ENCODE peak calls at places on chromosome 13, in six cellular contexts. H is GM12892, R is H1, P is vagina, B is upper lobe of left lung, S is A549. W is an unnamed sample.

GRCh38 chr13:98889419-98890079 is 88.3 kb downstream of the DOCK9 start:
- DNase-seq in H (no peak), R (no peak), P (no peak), B (no peak), S (no peak), W (no peak)

GRCh38 chr13:108176685-108177274 is 38.6 kb downstream of the LIG4 start:
- DNase-seq in H (no peak), R (peak; percentile 81), P (no peak), B (no peak), S (peak; percentile 8), W (peak; percentile 45)

GRCh38 chr13:113947321-113948033 is 26.4 kb downstream of the C13orf46 start:
- DNase-seq in H (no peak), R (no peak), P (no peak), B (peak; percentile 50), S (no peak), W (no peak)

GRCh38 chr13:80337011-80337688 is 3.8 kb downstream of the SPRY2 start:
- DNase-seq in H (no peak), R (no peak), P (no peak), B (peak; percentile 73), S (no peak), W (no peak)

GRCh38 chr13:31860002-31860401 is 120.7 kb downstream of the RXFP2 start:
- DNase-seq in H (no peak), R (no peak), P (no peak), B (no peak), S (no peak), W (no peak)

GRCh38 chr13:84131249-84131648 is 249.0 kb upstream of the SLITRK1 start:
- DNase-seq in H (no peak), R (no peak), P (no peak), B (no peak), S (no peak), W (no peak)

GRCh38 chr13:73254827-73255226 is 196.0 kb downstream of the KLF5 start:
- DNase-seq in H (no peak), R (no peak), P (no peak), B (no peak), S (no peak), W (no peak)

GRCh38 chr13:43805071-43805468 is 18.3 kb upstream of the ENOX1 start:
- DNase-seq in H (no peak), R (no peak), P (no peak), B (no peak), S (peak; percentile 55), W (peak; percentile 49)

GRCh38 chr13:44072536-44072935 is 192.8 kb downstream of the LACC1 start:
- DNase-seq in H (no peak), R (no peak), P (no peak), B (no peak), S (no peak), W (no peak)

GRCh38 chr13:61760102-61760501 is 344.5 kb upstream of the PCDH20 start:
- DNase-seq in H (no peak), R (no peak), P (no peak), B (no peak), S (no peak), W (no peak)

GRCh38 chr13:90281709-90282108 is 1065.8 kb upstream of the MIR17HG start:
- DNase-seq in H (no peak), R (no peak), P (no peak), B (no peak), S (no peak), W (no peak)

GRCh38 chr13:27194895-27195764 is 23.5 kb upstream of the USP12 start:
- DNase-seq in H (no peak), R (no peak), P (no peak), B (no peak), S (peak; percentile 88), W (peak; percentile 60)

GRCh38 chr13:79637086-79637763 is 156.3 kb downstream of the NDFIP2 start:
- DNase-seq in H (no peak), R (no peak), P (no peak), B (no peak), S (no peak), W (no peak)

GRCh38 chr13:46926856-46927625 is 30.2 kb upstream of the HTR2A start:
- DNase-seq in H (no peak), R (no peak), P (no peak), B (no peak), S (no peak), W (no peak)

GRCh38 chr13:62779146-62779545 is 1363.5 kb upstream of the PCDH20 start:
- DNase-seq in H (no peak), R (peak; percentile 46), P (no peak), B (no peak), S (no peak), W (no peak)

GRCh38 chr13:42041017-42041683 is 7.3 kb upstream of the DGKH start:
- DNase-seq in H (peak; percentile 39), R (peak; percentile 73), P (no peak), B (peak; percentile 90), S (peak; percentile 16), W (peak; percentile 19)

DNA sequence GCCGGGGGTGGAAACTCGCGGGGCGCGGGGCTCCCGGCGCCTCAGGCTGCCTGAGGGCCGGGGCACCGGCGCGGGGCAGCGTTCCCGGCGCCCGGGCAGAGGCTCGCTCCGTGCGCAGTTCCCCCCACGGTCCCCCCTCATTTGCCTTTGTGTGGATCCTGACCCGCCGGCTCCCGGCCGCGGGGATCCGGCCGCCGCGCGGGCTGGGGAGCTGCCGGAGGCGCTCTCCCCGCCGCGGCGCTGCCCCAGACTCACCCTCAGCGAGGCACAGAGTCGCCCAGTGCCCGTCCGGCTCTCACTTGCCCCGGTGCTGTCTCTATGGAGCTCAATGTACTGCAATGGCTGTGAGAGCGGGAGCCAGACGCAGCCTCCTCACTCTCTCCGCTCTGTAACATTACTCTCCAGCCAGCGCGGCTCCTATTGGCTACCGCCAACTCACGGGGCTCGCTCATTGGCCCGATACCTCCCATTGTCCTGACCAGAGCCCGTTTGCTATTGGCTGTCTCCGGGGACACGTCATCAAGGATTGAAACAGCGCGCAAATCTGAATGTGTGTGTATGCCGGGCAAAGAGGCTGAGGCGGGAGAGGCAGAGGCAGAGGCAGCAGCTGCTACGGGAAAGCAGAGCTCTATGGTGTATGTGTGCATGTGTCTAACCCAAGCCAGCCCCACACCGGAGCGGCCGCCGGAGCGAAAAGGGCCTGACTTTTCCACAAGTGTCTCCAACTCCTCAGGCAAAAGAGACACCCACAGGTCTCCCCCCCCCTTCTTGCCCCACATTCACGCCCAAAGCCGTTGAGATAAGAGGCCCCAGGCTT is at the start of gene HMGB1:
- DNase-seq in H (peak; percentile 87), R (peak; percentile 94), P (peak; percentile 99), B (peak; percentile 95), S (peak; percentile 92), W (peak; percentile 75)
- TF ChIP-seq POLR2A in H (peak; percentile 96), R (peak; percentile 95), P (peak; percentile 99), B (peak; percentile 98), S (peak; percentile 50), W (peak; percentile 76)

GRCh38 chr13:36998624-36999041 is 507 bp downstream of the ALG5 start:
- DNase-seq in H (peak; percentile 16), R (peak; percentile 66), P (no peak), B (peak; percentile 87), S (no peak), W (no peak)

GRCh38 chr13:36997716-36998427 is 1.3 kb downstream of the ALG5 start:
- DNase-seq in H (no peak), R (no peak), P (no peak), B (no peak), S (no peak), W (no peak)

GRCh38 chr13:37001921-37002250 is 1.3 kb downstream of the EXOSC8 start:
- DNase-seq in H (no peak), R (no peak), P (no peak), B (no peak), S (no peak), W (no peak)

GRCh38 chr13:36999054-36999927 is at the start of gene ALG5:
- DNase-seq in H (peak; percentile 72), R (peak; percentile 95), P (no peak), B (peak; percentile 99), S (peak; percentile 42), W (peak; percentile 44)
- TF ChIP-seq POLR2A in H (peak; percentile 97), R (peak; percentile 90), P (no peak), B (peak; percentile 63), S (peak; percentile 87), W (peak; percentile 87)

DNA sequence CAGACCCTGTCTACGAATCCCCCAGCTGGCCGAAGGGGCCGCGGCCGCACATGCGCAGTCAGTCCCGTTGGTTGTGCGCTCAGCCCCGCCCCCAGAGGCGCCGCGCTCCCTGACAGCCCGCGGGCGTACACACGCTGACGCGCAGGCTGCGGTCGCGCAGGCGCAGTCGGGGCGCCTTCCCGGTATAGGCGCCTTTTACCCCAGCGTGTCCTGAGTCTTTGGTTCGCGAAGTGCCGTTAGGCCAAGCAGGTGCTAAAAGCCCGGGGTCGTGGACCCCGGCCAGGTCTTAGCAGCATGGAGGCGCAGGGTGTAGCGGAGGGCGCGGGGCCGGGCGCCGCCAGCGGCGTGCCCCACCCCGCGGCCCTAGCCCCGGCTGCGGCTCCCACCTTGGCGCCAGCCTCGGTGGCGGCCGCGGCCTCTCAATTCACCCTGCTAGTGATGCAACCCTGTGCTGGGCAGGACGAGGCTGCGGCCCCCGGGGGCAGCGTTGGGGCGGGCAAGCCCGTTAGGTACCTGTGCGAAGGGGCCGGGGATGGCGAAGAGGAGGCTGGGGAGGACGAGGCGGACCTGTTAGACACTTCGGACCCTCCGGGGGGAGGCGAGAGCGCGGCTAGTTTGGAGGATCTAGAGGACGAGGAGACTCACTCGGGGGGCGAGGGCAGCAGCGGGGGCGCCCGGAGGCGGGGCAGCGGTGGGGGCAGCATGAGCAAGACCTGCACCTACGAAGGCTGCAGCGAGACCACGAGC is at the start of gene RFXAP:
- DNase-seq in H (peak; percentile 79), R (peak; percentile 96), P (no peak), B (peak; percentile 99), S (peak; percentile 55), W (peak; percentile 78)
- TF ChIP-seq POLR2A in H (peak; percentile 63), R (no peak), P (peak; percentile 53), B (peak; percentile 42), S (peak; percentile 54), W (peak; percentile 65)

GRCh38 chr13:75761373-75761772 is 125.2 kb downstream of the LMO7 start:
- DNase-seq in H (no peak), R (no peak), P (no peak), B (no peak), S (no peak), W (no peak)

GRCh38 chr13:75759531-75759930 is 123.4 kb downstream of the LMO7 start:
- DNase-seq in H (no peak), R (no peak), P (no peak), B (no peak), S (no peak), W (no peak)

GRCh38 chr13:75762066-75762937 is 126.2 kb downstream of the LMO7 start:
- DNase-seq in H (no peak), R (no peak), P (no peak), B (no peak), S (no peak), W (no peak)

GRCh38 chr13:75762967-75763366 is 126.8 kb downstream of the LMO7 start:
- DNase-seq in H (no peak), R (no peak), P (no peak), B (no peak), S (no peak), W (no peak)

DNA sequence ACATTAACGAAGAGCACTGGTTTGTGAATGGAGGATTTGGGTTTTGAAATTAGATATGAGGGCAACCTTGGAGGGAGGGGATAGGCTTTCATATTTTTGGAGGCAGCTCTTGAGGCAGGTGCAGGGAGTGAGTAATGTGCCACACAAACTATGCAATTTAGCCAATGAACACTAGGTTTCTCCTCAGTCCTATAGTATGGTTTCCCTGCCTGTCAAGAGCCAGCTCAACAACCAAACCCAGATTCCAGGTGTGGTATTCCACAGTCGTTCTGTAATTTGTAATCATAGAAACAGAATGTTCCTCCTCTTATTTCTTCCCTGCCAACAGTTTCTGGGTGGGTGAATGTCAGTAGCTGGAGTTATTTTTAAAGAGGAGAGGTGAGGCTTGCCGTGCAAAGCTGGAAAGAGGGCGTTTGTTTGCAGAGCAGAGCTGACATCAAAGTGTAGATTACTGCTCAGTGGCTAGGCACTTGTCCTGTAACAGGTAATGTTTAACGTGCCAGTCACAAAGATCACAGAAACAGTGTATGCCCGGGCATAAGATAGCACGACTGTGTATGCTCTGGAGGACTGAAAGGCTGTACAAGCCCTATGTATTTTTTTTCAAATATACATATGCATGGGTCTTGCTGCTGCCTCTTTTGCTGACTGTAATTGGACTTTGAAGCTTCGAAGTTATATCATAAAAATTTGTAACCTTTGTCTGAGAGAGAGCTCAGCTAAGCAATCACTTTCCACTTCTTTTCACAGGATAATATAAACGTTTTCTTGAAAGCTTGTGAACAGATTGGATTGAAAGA is 124.3 kb downstream of the LMO7 start:
- DNase-seq in H (no peak), R (no peak), P (no peak), B (no peak), S (peak; percentile 50), W (no peak)
- TF ChIP-seq POLR2A in H (no peak), R (no peak), P (no peak), B (peak; percentile 94), S (no peak), W (no peak)